ENCODE peak calls at places on chromosomes 5 and 9, in nine cellular contexts. O is activated effector memory CD4-positive, alpha-beta T cell treated with Interleukin-2 at 50 U/mL for 16 hours; N is WERI-Rb-1; S is HCT116; M is lung; G is HCEC 1CT; J is nucleus accumbens; Y is hypothalamus; U is Right ventricle myocardium superior. W is an unnamed sample.

GRCh38 chr5:95105638-95106037 is 179.3 kb downstream of the MCTP1 start:
- DNase-seq in S (no peak), N (no peak), U (no peak), G (no peak), O (no peak), J (no peak), Y (no peak), M (no peak), W (no peak)

GRCh38 chr5:135651156-135651555 is 72.4 kb upstream of the CXCL14 start:
- DNase-seq in G (peak; percentile 4), J (no peak), N (no peak), S (peak; percentile 10), M (no peak), O (no peak), Y (no peak), U (no peak), W (peak; percentile 16)

GRCh38 chr9:26809795-26810194 is 82.8 kb downstream of the CAAP1 start:
- DNase-seq in U (no peak), O (no peak), S (peak; percentile 59), Y (no peak), M (no peak), G (peak; percentile 63), J (no peak), N (no peak), W (peak; percentile 72)

GRCh38 chr9:136082496-136083361 is 12.4 kb downstream of the NACC2 start:
- DNase-seq in S (no peak), U (peak; percentile 49), Y (no peak), J (no peak), N (no peak), G (no peak), O (no peak), M (no peak), W (no peak)

GRCh38 chr5:14036514-14036913 is 92.0 kb upstream of the DNAH5 start:
- DNase-seq in J (no peak), N (no peak), O (no peak), U (no peak), S (no peak), G (peak; percentile 72), M (no peak), Y (no peak), W (peak; percentile 59)

GRCh38 chr5:54412913-54413312 is 42.6 kb upstream of the HSPB3 start:
- DNase-seq in Y (no peak), S (no peak), J (no peak), U (no peak), G (no peak), O (no peak), N (no peak), M (no peak), W (no peak)

GRCh38 chr9:118640836-118641557 is 728.2 kb downstream of the BRINP1 start:
- DNase-seq in Y (no peak), S (no peak), J (no peak), G (peak; percentile 63), M (no peak), O (no peak), N (no peak), U (no peak), W (peak; percentile 39)

GRCh38 chr9:94860678-94861588 is 134.4 kb downstream of the AOPEP start:
- DNase-seq in O (peak; percentile 54), Y (no peak), J (no peak), M (no peak), U (no peak), S (no peak), N (no peak), G (no peak), W (peak; percentile 52)

GRCh38 chr5:150846651-150847333 is 471 bp downstream of the IRGM start:
- DNase-seq in J (no peak), Y (no peak), N (peak; percentile 62), O (peak; percentile 41), S (peak; percentile 84), M (peak; percentile 49), G (peak; percentile 77), U (no peak), W (peak; percentile 93)

W was measured in GM23248.